ENCODE peak calls at places on chromosomes 13 and 19, in ten cellular contexts. One of them, this sample, is unnamed.

GRCh38 chr19:28516415-28516872 is 696.5 kb downstream of the UQCRFS1 start:
- DNase-seq in left lung: no peak
- DNase-seq in Panc1: no peak
- DNase-seq in A549: no peak
- DNase-seq in GM23338: no peak
- DNase-seq in neuronal stem cell: no peak
- DNase-seq in mammary epithelial cell: no peak
- DNase-seq in naive thymus-derived CD4-positive, alpha-beta T cell: no peak
- DNase-seq in cardiac muscle cell: no peak
- DNase-seq in neural progenitor cell: no peak
- DNase-seq in this sample: no peak

GRCh38 chr13:39602277-39602613 is 748 bp downstream of the LHFPL6 start:
- DNase-seq in left lung: no peak
- DNase-seq in Panc1: no peak
- DNase-seq in A549: peak; percentile 10
- DNase-seq in GM23338: no peak
- DNase-seq in neuronal stem cell: no peak
- DNase-seq in mammary epithelial cell: no peak
- DNase-seq in naive thymus-derived CD4-positive, alpha-beta T cell: no peak
- DNase-seq in cardiac muscle cell: no peak
- DNase-seq in neural progenitor cell: no peak
- DNase-seq in this sample: no peak

GRCh38 chr13:103022328-103022727 is 43.9 kb downstream of the SLC10A2 start:
- DNase-seq in left lung: no peak
- DNase-seq in Panc1: no peak
- DNase-seq in A549: no peak
- DNase-seq in GM23338: no peak
- DNase-seq in neuronal stem cell: no peak
- DNase-seq in mammary epithelial cell: no peak
- DNase-seq in naive thymus-derived CD4-positive, alpha-beta T cell: no peak
- DNase-seq in cardiac muscle cell: no peak
- DNase-seq in neural progenitor cell: no peak
- DNase-seq in this sample: no peak

GRCh38 chr13:37715606-37716015 is 117.0 kb upstream of the POSTN start:
- DNase-seq in left lung: no peak
- DNase-seq in Panc1: no peak
- DNase-seq in A549: no peak
- DNase-seq in GM23338: no peak
- DNase-seq in neuronal stem cell: no peak
- DNase-seq in mammary epithelial cell: peak; percentile 5
- DNase-seq in naive thymus-derived CD4-positive, alpha-beta T cell: no peak
- DNase-seq in cardiac muscle cell: peak; percentile 95
- DNase-seq in neural progenitor cell: no peak
- DNase-seq in this sample: no peak

GRCh38 chr13:30806784-30807183 is 71.4 kb downstream of the ALOX5AP start:
- DNase-seq in left lung: no peak
- DNase-seq in Panc1: no peak
- DNase-seq in A549: no peak
- DNase-seq in GM23338: no peak
- DNase-seq in neuronal stem cell: no peak
- DNase-seq in mammary epithelial cell: peak; percentile 51
- DNase-seq in naive thymus-derived CD4-positive, alpha-beta T cell: no peak
- DNase-seq in cardiac muscle cell: peak; percentile 72
- DNase-seq in neural progenitor cell: no peak
- DNase-seq in this sample: no peak

GRCh38 chr19:9917322-9917721 is 19.0 kb downstream of the OLFM2 start:
- DNase-seq in left lung: no peak
- DNase-seq in Panc1: no peak
- DNase-seq in A549: peak; percentile 80
- DNase-seq in GM23338: peak; percentile 91
- DNase-seq in neuronal stem cell: no peak
- DNase-seq in mammary epithelial cell: peak; percentile 58
- DNase-seq in naive thymus-derived CD4-positive, alpha-beta T cell: no peak
- DNase-seq in cardiac muscle cell: peak; percentile 58
- DNase-seq in neural progenitor cell: peak; percentile 71
- DNase-seq in this sample: peak; percentile 76

GRCh38 chr13:37869756-37870488 is at the start of gene TRPC4:
- DNase-seq in left lung: peak; percentile 60
- DNase-seq in Panc1: no peak
- DNase-seq in A549: peak; percentile 1
- DNase-seq in GM23338: peak; percentile 84
- DNase-seq in neuronal stem cell: peak; percentile 61
- DNase-seq in mammary epithelial cell: peak; percentile 58
- DNase-seq in naive thymus-derived CD4-positive, alpha-beta T cell: no peak
- DNase-seq in cardiac muscle cell: peak; percentile 83
- DNase-seq in neural progenitor cell: peak; percentile 86
- DNase-seq in this sample: peak; percentile 84

GRCh38 chr13:79374578-79374977 is 31.5 kb downstream of the RBM26 start:
- DNase-seq in left lung: no peak
- DNase-seq in Panc1: no peak
- DNase-seq in A549: no peak
- DNase-seq in GM23338: no peak
- DNase-seq in neuronal stem cell: no peak
- DNase-seq in mammary epithelial cell: no peak
- DNase-seq in naive thymus-derived CD4-positive, alpha-beta T cell: no peak
- DNase-seq in cardiac muscle cell: no peak
- DNase-seq in neural progenitor cell: no peak
- DNase-seq in this sample: no peak

GRCh38 chr13:24276310-24276709 is 33.1 kb upstream of the C1QTNF9 start:
- DNase-seq in left lung: no peak
- DNase-seq in Panc1: no peak
- DNase-seq in A549: no peak
- DNase-seq in GM23338: no peak
- DNase-seq in neuronal stem cell: no peak
- DNase-seq in mammary epithelial cell: no peak
- DNase-seq in naive thymus-derived CD4-positive, alpha-beta T cell: no peak
- DNase-seq in cardiac muscle cell: no peak
- DNase-seq in neural progenitor cell: no peak
- DNase-seq in this sample: no peak

GRCh38 chr19:12610540-12611360 is at the start of the genes ZNF490 and ZNF791:
- DNase-seq in left lung: peak; percentile 96
- DNase-seq in Panc1: peak; percentile 79
- DNase-seq in A549: peak; percentile 89
- DNase-seq in GM23338: peak; percentile 100
- DNase-seq in neuronal stem cell: peak; percentile 97
- DNase-seq in mammary epithelial cell: peak; percentile 95
- DNase-seq in naive thymus-derived CD4-positive, alpha-beta T cell: peak; percentile 92
- DNase-seq in cardiac muscle cell: peak; percentile 98
- DNase-seq in neural progenitor cell: peak; percentile 99
- DNase-seq in this sample: peak; percentile 97
- H3K4me1 ChIP-seq in left lung: peaks cover 55% of the 10 kb centered on the region
- H3K4me1 ChIP-seq in Panc1: peaks cover 8% of the 10 kb centered on the region
- H3K4me1 ChIP-seq in A549: no peaks in the 10 kb centered on the region
- H3K4me1 ChIP-seq in GM23338: no peaks in the 10 kb centered on the region
- H3K4me1 ChIP-seq in neuronal stem cell: peaks cover 2% of the 10 kb centered on the region
- H3K4me1 ChIP-seq in mammary epithelial cell: no peaks in the 10 kb centered on the region
- H3K4me1 ChIP-seq in naive thymus-derived CD4-positive, alpha-beta T cell: peaks cover 41% of the 10 kb centered on the region
- H3K4me1 ChIP-seq in cardiac muscle cell: peaks cover 13% of the 10 kb centered on the region
- H3K4me1 ChIP-seq in neural progenitor cell: peaks cover 6% of the 10 kb centered on the region
- H3K4me1 ChIP-seq in this sample: no peaks in the 10 kb centered on the region

GRCh38 chr13:50228527-50228926 is 213.3 kb downstream of the KCNRG start:
- DNase-seq in left lung: no peak
- DNase-seq in Panc1: no peak
- DNase-seq in A549: no peak
- DNase-seq in GM23338: no peak
- DNase-seq in neuronal stem cell: no peak
- DNase-seq in mammary epithelial cell: no peak
- DNase-seq in naive thymus-derived CD4-positive, alpha-beta T cell: no peak
- DNase-seq in cardiac muscle cell: no peak
- DNase-seq in neural progenitor cell: no peak
- DNase-seq in this sample: no peak
- H3K4me1 ChIP-seq in left lung: peaks cover 35% of the 10 kb centered on the region
- H3K4me1 ChIP-seq in Panc1: peaks cover 8% of the 10 kb centered on the region
- H3K4me1 ChIP-seq in A549: peaks cover 13% of the 10 kb centered on the region
- H3K4me1 ChIP-seq in GM23338: peaks cover 8% of the 10 kb centered on the region
- H3K4me1 ChIP-seq in neuronal stem cell: no peaks in the 10 kb centered on the region
- H3K4me1 ChIP-seq in mammary epithelial cell: peaks cover 23% of the 10 kb centered on the region
- H3K4me1 ChIP-seq in naive thymus-derived CD4-positive, alpha-beta T cell: no peaks in the 10 kb centered on the region
- H3K4me1 ChIP-seq in cardiac muscle cell: no peaks in the 10 kb centered on the region
- H3K4me1 ChIP-seq in neural progenitor cell: peaks cover 6% of the 10 kb centered on the region
- H3K4me1 ChIP-seq in this sample: peaks cover 3% of the 10 kb centered on the region

GRCh38 chr19:1086618-1087017 is 8.6 kb downstream of the POLR2E start:
- DNase-seq in left lung: no peak
- DNase-seq in Panc1: no peak
- DNase-seq in A549: no peak
- DNase-seq in GM23338: no peak
- DNase-seq in neuronal stem cell: no peak
- DNase-seq in mammary epithelial cell: no peak
- DNase-seq in naive thymus-derived CD4-positive, alpha-beta T cell: peak; percentile 39
- DNase-seq in cardiac muscle cell: no peak
- DNase-seq in neural progenitor cell: no peak
- DNase-seq in this sample: no peak

GRCh38 chr19:1084024-1084868 is 10.9 kb downstream of the POLR2E start:
- DNase-seq in left lung: peak; percentile 76
- DNase-seq in Panc1: no peak
- DNase-seq in A549: no peak
- DNase-seq in GM23338: no peak
- DNase-seq in neuronal stem cell: no peak
- DNase-seq in mammary epithelial cell: no peak
- DNase-seq in naive thymus-derived CD4-positive, alpha-beta T cell: peak; percentile 22
- DNase-seq in cardiac muscle cell: no peak
- DNase-seq in neural progenitor cell: no peak
- DNase-seq in this sample: no peak

GRCh38 chr19:1085053-1085658 is 10.0 kb downstream of the POLR2E start:
- DNase-seq in left lung: no peak
- DNase-seq in Panc1: no peak
- DNase-seq in A549: no peak
- DNase-seq in GM23338: no peak
- DNase-seq in neuronal stem cell: no peak
- DNase-seq in mammary epithelial cell: no peak
- DNase-seq in naive thymus-derived CD4-positive, alpha-beta T cell: no peak
- DNase-seq in cardiac muscle cell: no peak
- DNase-seq in neural progenitor cell: no peak
- DNase-seq in this sample: no peak

GRCh38 chr19:1087813-1088418 is 7.3 kb downstream of the POLR2E start:
- DNase-seq in left lung: no peak
- DNase-seq in Panc1: no peak
- DNase-seq in A549: no peak
- DNase-seq in GM23338: no peak
- DNase-seq in neuronal stem cell: no peak
- DNase-seq in mammary epithelial cell: no peak
- DNase-seq in naive thymus-derived CD4-positive, alpha-beta T cell: peak; percentile 70
- DNase-seq in cardiac muscle cell: no peak
- DNase-seq in neural progenitor cell: no peak
- DNase-seq in this sample: no peak

GRCh38 chr19:1085676-1086442 is 9.3 kb downstream of the POLR2E start:
- DNase-seq in left lung: no peak
- DNase-seq in Panc1: no peak
- DNase-seq in A549: no peak
- DNase-seq in GM23338: no peak
- DNase-seq in neuronal stem cell: no peak
- DNase-seq in mammary epithelial cell: no peak
- DNase-seq in naive thymus-derived CD4-positive, alpha-beta T cell: peak; percentile 28
- DNase-seq in cardiac muscle cell: no peak
- DNase-seq in neural progenitor cell: no peak
- DNase-seq in this sample: no peak
- H3K4me1 ChIP-seq in left lung: peaks cover 69% of the 10 kb centered on the region
- H3K4me1 ChIP-seq in Panc1: no peaks in the 10 kb centered on the region
- H3K4me1 ChIP-seq in A549: peaks cover 6% of the 10 kb centered on the region
- H3K4me1 ChIP-seq in GM23338: no peaks in the 10 kb centered on the region
- H3K4me1 ChIP-seq in neuronal stem cell: peaks cover 2% of the 10 kb centered on the region
- H3K4me1 ChIP-seq in mammary epithelial cell: peaks cover 12% of the 10 kb centered on the region
- H3K4me1 ChIP-seq in naive thymus-derived CD4-positive, alpha-beta T cell: peaks cover 39% of the 10 kb centered on the region
- H3K4me1 ChIP-seq in cardiac muscle cell: no peaks in the 10 kb centered on the region
- H3K4me1 ChIP-seq in neural progenitor cell: peaks cover 10% of the 10 kb centered on the region
- H3K4me1 ChIP-seq in this sample: no peaks in the 10 kb centered on the region

GRCh38 chr19:41868989-41869300 is 8.1 kb upstream of the CD79A start:
- DNase-seq in left lung: no peak
- DNase-seq in Panc1: no peak
- DNase-seq in A549: no peak
- DNase-seq in GM23338: no peak
- DNase-seq in neuronal stem cell: no peak
- DNase-seq in mammary epithelial cell: no peak
- DNase-seq in naive thymus-derived CD4-positive, alpha-beta T cell: no peak
- DNase-seq in cardiac muscle cell: no peak
- DNase-seq in neural progenitor cell: no peak
- DNase-seq in this sample: no peak
- H3K4me1 ChIP-seq in left lung: peaks cover 98% of the 10 kb centered on the region
- H3K4me1 ChIP-seq in Panc1: peaks cover 12% of the 10 kb centered on the region
- H3K4me1 ChIP-seq in A549: peaks cover 64% of the 10 kb centered on the region
- H3K4me1 ChIP-seq in GM23338: peaks cover 19% of the 10 kb centered on the region
- H3K4me1 ChIP-seq in neuronal stem cell: peaks cover 3% of the 10 kb centered on the region
- H3K4me1 ChIP-seq in mammary epithelial cell: peaks cover 5% of the 10 kb centered on the region
- H3K4me1 ChIP-seq in naive thymus-derived CD4-positive, alpha-beta T cell: peaks cover 69% of the 10 kb centered on the region
- H3K4me1 ChIP-seq in cardiac muscle cell: no peaks in the 10 kb centered on the region
- H3K4me1 ChIP-seq in neural progenitor cell: no peaks in the 10 kb centered on the region
- H3K4me1 ChIP-seq in this sample: no peaks in the 10 kb centered on the region

GRCh38 chr13:110272227-110272626 is 34.7 kb downstream of the COL4A1 start:
- DNase-seq in left lung: no peak
- DNase-seq in Panc1: no peak
- DNase-seq in A549: no peak
- DNase-seq in GM23338: no peak
- DNase-seq in neuronal stem cell: no peak
- DNase-seq in mammary epithelial cell: no peak
- DNase-seq in naive thymus-derived CD4-positive, alpha-beta T cell: no peak
- DNase-seq in cardiac muscle cell: no peak
- DNase-seq in neural progenitor cell: no peak
- DNase-seq in this sample: no peak
- H3K4me1 ChIP-seq in left lung: peaks cover 15% of the 10 kb centered on the region
- H3K4me1 ChIP-seq in Panc1: no peaks in the 10 kb centered on the region
- H3K4me1 ChIP-seq in A549: peaks cover under 1% of the 10 kb centered on the region
- H3K4me1 ChIP-seq in GM23338: peaks cover 5% of the 10 kb centered on the region
- H3K4me1 ChIP-seq in neuronal stem cell: peaks cover 16% of the 10 kb centered on the region
- H3K4me1 ChIP-seq in mammary epithelial cell: no peaks in the 10 kb centered on the region
- H3K4me1 ChIP-seq in naive thymus-derived CD4-positive, alpha-beta T cell: no peaks in the 10 kb centered on the region
- H3K4me1 ChIP-seq in cardiac muscle cell: peaks cover 7% of the 10 kb centered on the region
- H3K4me1 ChIP-seq in neural progenitor cell: peaks cover 22% of the 10 kb centered on the region
- H3K4me1 ChIP-seq in this sample: no peaks in the 10 kb centered on the region

DNA sequence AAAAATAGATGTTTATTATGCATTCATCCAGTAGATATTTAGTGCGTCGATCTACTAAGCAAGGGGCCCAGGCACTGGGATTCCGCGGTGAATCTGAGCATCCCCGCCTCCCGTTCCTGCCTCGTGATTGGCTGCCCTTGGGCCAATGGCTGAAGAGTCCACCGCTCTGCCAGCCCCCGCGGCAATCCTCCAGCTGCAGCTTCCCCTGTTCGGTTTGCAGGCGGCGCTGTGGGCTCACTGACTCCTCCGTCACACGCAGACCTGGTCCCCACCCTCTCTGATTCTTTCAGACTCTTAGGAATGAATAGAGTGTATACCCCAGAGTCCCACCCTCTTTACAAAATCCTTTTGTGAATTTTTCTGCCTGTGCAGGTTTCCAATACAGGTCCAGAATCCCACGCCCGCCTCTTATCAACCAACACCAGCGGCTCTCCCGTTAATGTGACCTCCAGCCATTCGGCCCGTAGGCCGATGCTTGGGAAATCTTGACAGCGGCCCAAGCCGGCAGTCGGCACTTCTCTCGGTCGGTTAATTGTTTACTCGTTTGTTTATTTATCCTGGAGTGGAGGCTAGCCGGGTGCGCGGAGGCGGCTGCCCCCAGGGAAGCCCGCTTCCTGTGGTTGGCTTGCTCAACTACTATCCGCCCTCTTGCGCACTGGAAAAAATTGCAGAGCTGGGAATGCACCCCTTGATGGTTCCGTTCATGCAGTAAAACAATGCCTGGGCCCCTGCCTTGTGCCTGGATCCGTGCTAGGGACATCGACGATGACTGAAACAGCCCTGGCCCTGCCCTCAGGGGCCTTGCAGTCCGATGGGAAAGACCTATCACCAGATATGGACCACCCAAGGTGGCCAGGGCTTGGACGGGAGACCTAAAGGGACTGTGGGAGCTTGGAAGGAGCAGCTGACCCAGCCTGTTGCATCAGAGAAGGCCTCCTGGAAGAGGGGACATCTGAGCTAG is 4.5 kb upstream of the ARHGAP35 start:
- DNase-seq in left lung: peak; percentile 97
- DNase-seq in Panc1: no peak
- DNase-seq in A549: peak; percentile 99
- DNase-seq in GM23338: peak; percentile 99
- DNase-seq in neuronal stem cell: peak; percentile 81
- DNase-seq in mammary epithelial cell: peak; percentile 91
- DNase-seq in naive thymus-derived CD4-positive, alpha-beta T cell: peak; percentile 86
- DNase-seq in cardiac muscle cell: peak; percentile 98
- DNase-seq in neural progenitor cell: peak; percentile 97
- DNase-seq in this sample: peak; percentile 97
- H3K4me1 ChIP-seq in left lung: peaks cover 33% of the 10 kb centered on the region
- H3K4me1 ChIP-seq in Panc1: peaks cover 14% of the 10 kb centered on the region
- H3K4me1 ChIP-seq in A549: peaks cover 23% of the 10 kb centered on the region
- H3K4me1 ChIP-seq in GM23338: peaks cover 14% of the 10 kb centered on the region
- H3K4me1 ChIP-seq in neuronal stem cell: peaks cover 11% of the 10 kb centered on the region
- H3K4me1 ChIP-seq in mammary epithelial cell: peaks cover 16% of the 10 kb centered on the region
- H3K4me1 ChIP-seq in naive thymus-derived CD4-positive, alpha-beta T cell: peaks cover 10% of the 10 kb centered on the region
- H3K4me1 ChIP-seq in cardiac muscle cell: no peaks in the 10 kb centered on the region
- H3K4me1 ChIP-seq in neural progenitor cell: no peaks in the 10 kb centered on the region
- H3K4me1 ChIP-seq in this sample: peaks cover 4% of the 10 kb centered on the region